ENCODE peak calls at places on chromosomes 4 and X, in five cellular contexts. Q, V, F, K and I are unnamed samples.

GRCh38 chr4:90753068-90753467 is 625.9 kb downstream of the CCSER1 start:
- DNase-seq in Q (no peak), V (no peak), F (no peak), K (no peak), I (no peak)

GRCh38 chrX:29662101-29662500 is 553.3 kb upstream of the MAGEB2 start:
- DNase-seq in Q (no peak), V (no peak), F (no peak), K (no peak), I (no peak)

GRCh38 chr4:92506933-92507332 is 203.2 kb downstream of the GRID2 start:
- DNase-seq in Q (no peak), V (no peak), F (no peak), K (no peak), I (no peak)

GRCh38 chrX:34112459-34112858 is 19.7 kb downstream of the FAM47A start:
- DNase-seq in Q (no peak), V (no peak), F (no peak), K (no peak), I (no peak)

GRCh38 chrX:9635368-9635767 is 130.3 kb downstream of the GPR143 start:
- DNase-seq in Q (no peak), V (no peak), F (no peak), K (no peak), I (no peak)

GRCh38 chr4:154807042-154807630 is 26.1 kb downstream of the RBM46 start:
- DNase-seq in Q (no peak), V (no peak), F (peak; percentile 24), K (no peak), I (no peak)

GRCh38 chrX:57951666-57952319 is 41.5 kb upstream of the ZXDA start:
- DNase-seq in Q (no peak), V (no peak), F (no peak), K (peak; percentile 26), I (no peak)

GRCh38 chrX:148354906-148355305 is 145.5 kb upstream of the AFF2 start:
- DNase-seq in Q (no peak), V (no peak), F (no peak), K (no peak), I (no peak)

GRCh38 chr4:73912191-73912590 is 43.0 kb downstream of the CXCL1 start:
- DNase-seq in Q (no peak), V (no peak), F (no peak), K (no peak), I (no peak)

GRCh38 chr4:150722908-150723362 is 141.0 kb downstream of the MAB21L2 start:
- DNase-seq in Q (peak; percentile 81), V (peak; percentile 30), F (no peak), K (peak; percentile 92), I (peak; percentile 91)

GRCh38 chrX:93585661-93586060 is 87.7 kb downstream of the NAP1L3 start:
- DNase-seq in Q (no peak), V (no peak), F (no peak), K (no peak), I (no peak)

GRCh38 chr4:133402616-133403015 is 253.5 kb downstream of the PCDH10 start:
- DNase-seq in Q (no peak), V (no peak), F (no peak), K (no peak), I (no peak)

GRCh38 chr4:54281060-54281781 is 52.1 kb downstream of the PDGFRA start:
- DNase-seq in Q (peak; percentile 83), V (peak; percentile 76), F (no peak), K (peak; percentile 29), I (no peak)

GRCh38 chr4:28481565-28481964 is 1620.9 kb downstream of the STIM2 start:
- DNase-seq in Q (no peak), V (no peak), F (no peak), K (peak; percentile 76), I (no peak)

GRCh38 chr4:7044415-7044930 is 1.3 kb downstream of the TADA2B start:
- DNase-seq in Q (no peak), V (peak; percentile 55), F (no peak), K (no peak), I (no peak)

GRCh38 chrX:1178580-1179057 is 33.8 kb downstream of the CRLF2 start:
- DNase-seq in Q (no peak), V (no peak), F (no peak), K (no peak), I (peak; percentile 29)

GRCh38 chr4:104351696-104352095 is 143.0 kb downstream of the CXXC4 start:
- DNase-seq in Q (no peak), V (no peak), F (no peak), K (no peak), I (no peak)

GRCh38 chr4:101256222-101256621 is 91.1 kb downstream of the PPP3CA start:
- DNase-seq in Q (no peak), V (no peak), F (no peak), K (no peak), I (no peak)

GRCh38 chr4:148112231-148112982 is 329.8 kb downstream of the NR3C2 start:
- DNase-seq in Q (no peak), V (no peak), F (no peak), K (no peak), I (no peak)

GRCh38 chr4:150224896-150225591 is 146.8 kb downstream of the DCLK2 start:
- DNase-seq in Q (no peak), V (no peak), F (no peak), K (no peak), I (no peak)

GRCh38 chr4:82745173-82745842 is 53.3 kb downstream of the SCD5 start:
- DNase-seq in Q (no peak), V (no peak), F (no peak), K (no peak), I (no peak)

GRCh38 chr4:142416121-142416520 is 430.0 kb downstream of the INPP4B start:
- DNase-seq in Q (no peak), V (no peak), F (no peak), K (no peak), I (no peak)

GRCh38 chr4:101200561-101200960 is 146.8 kb downstream of the PPP3CA start:
- DNase-seq in Q (no peak), V (no peak), F (no peak), K (no peak), I (no peak)

DNA sequence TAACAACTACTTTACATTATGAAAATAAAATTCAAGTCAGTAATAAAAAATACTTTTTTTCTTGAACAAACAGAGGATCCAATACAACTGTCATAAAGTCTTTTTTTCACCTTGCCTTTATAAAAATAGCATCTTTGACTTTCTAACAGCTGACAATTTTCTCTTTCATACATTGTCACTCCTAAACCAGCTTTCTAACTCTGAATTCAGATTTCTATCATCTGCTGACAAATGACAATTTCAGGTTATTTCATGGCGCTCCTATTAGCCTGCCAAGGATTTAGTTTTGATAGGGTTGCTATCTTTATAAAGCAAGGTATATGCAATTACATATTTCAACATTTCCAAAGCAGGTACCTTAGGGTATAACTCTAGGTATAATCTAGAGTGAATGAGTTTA is 14.6 kb downstream of the NAA11 start:
- DNase-seq in Q (no peak), V (no peak), F (no peak), K (no peak), I (no peak)
- TF ChIP-seq EP300 in Q (no peak), V (no peak), F (no peak), K (no peak), I (no peak)

GRCh38 chrX:132271330-132271729 is 52.1 kb upstream of the RAP2C start:
- DNase-seq in Q (no peak), V (no peak), F (no peak), K (no peak), I (no peak)

GRCh38 chrX:132272826-132273225 is 53.6 kb upstream of the RAP2C start:
- DNase-seq in Q (no peak), V (no peak), F (no peak), K (no peak), I (no peak)

GRCh38 chrX:132267392-132267791 is 48.1 kb upstream of the RAP2C start:
- DNase-seq in Q (no peak), V (no peak), F (no peak), K (no peak), I (no peak)

GRCh38 chrX:132270021-132270420 is 50.8 kb upstream of the RAP2C start:
- DNase-seq in Q (no peak), V (no peak), F (no peak), K (no peak), I (no peak)

DNA sequence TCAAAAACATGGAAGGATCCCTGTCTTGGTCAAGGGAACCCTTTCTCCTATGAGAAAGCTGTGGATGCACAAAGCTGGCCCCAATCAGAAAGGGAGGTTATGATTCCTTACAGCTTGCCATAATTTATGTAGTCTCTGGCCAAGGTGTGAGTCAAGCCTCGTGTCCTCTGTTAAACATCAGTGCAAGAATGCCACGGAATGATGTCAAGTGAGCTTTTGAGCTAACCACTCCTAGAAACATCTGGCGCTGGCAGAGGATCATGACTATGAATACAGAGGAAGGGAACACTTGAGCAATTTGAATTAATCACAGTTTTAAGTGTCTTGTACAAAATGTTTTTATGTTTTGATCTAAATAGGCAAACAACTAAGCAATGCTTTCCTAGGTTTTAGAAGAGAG is 51.5 kb upstream of the RAP2C start:
- DNase-seq in Q (peak; percentile 79), V (peak; percentile 31), F (no peak), K (peak; percentile 18), I (no peak)
- TF ChIP-seq EP300 in Q (no peak), V (no peak), F (no peak), K (no peak), I (no peak)

DNA sequence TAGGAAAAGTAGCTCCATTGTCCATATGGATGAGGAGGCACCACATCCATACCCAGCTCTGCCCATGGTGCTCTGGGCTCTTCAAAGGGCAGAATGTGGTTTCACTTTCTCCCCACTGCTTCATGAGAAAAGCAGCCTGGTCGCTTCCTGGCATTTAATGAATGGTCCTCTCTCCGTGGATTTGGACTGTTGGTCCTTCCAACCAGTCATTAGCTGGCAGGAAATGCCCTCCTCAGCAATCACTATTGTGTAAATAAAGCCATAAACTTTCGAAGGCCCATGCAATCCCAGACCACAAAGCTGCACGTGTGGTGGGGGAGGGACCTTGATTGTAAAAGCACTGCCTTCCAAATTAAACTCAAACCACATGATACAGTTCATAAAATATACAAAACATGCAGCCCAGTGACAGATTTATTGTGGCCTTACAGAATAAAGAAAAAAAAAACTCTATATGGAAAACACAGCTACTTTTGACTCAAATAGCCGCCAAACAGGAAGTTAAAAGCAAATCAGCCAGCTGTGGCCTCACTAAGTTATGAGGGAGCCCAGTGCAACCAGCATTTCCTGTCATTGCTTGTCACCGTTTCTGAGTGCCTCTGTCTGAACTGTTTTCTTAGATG is 8.1 kb downstream of the MBNL3 start:
- DNase-seq in Q (no peak), V (peak; percentile 10), F (no peak), K (peak; percentile 64), I (no peak)
- TF ChIP-seq EP300 in Q (no peak), V (no peak), F (no peak), K (no peak), I (no peak)

GRCh38 chr4:8906991-8907595 is 35.5 kb upstream of the HMX1 start:
- DNase-seq in Q (peak; percentile 41), V (no peak), F (peak; percentile 18), K (peak; percentile 2), I (no peak)

GRCh38 chr4:8907596-8908205 is 36.1 kb upstream of the HMX1 start:
- DNase-seq in Q (peak; percentile 65), V (no peak), F (peak; percentile 37), K (no peak), I (no peak)

GRCh38 chr4:8905236-8905772 is 33.7 kb upstream of the HMX1 start:
- DNase-seq in Q (peak; percentile 63), V (no peak), F (peak; percentile 17), K (no peak), I (no peak)

GRCh38 chr4:8905773-8906667 is 34.4 kb upstream of the HMX1 start:
- DNase-seq in Q (peak; percentile 74), V (no peak), F (peak; percentile 14), K (no peak), I (no peak)

DNA sequence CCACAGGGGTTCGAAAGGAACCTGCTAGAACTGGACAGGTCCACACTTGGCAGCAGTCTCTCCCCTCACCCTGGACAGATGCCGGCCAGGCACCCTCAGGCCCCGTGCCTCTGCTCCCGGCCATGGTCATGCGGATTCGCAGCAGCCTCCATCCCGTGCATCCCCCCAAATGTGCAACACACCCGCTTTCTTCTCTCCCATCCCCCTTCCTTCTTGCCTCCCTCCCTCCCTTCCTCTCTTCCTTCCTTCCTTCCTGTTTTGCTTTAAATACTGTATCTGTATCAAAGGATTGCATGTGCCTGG is 35.0 kb upstream of the HMX1 start:
- DNase-seq in Q (peak; percentile 53), V (no peak), F (peak; percentile 26), K (no peak), I (no peak)
- TF ChIP-seq EP300 in Q (no peak), V (no peak), F (no peak), K (no peak), I (no peak)